ENCODE peak calls at places on chromosomes 4 and X, in six cellular contexts. L is lower leg skin, M is A549, Z is right cardiac atrium, H is fibroblast of the aortic adventitia, O is small intestine. U is an unnamed sample.

GRCh38 chrX:1281511-1281910 is 12.9 kb downstream of the CSF2RA start:
- DNase-seq in L (no peak), M (peak), Z (no peak), H (no peak), O (no peak), U (no peak)

GRCh38 chrX:107731831-107732502 is 43.6 kb downstream of the TSC22D3 start:
- DNase-seq in L (peak), M (peak), Z (peak), H (peak), O (peak), U (peak)

GRCh38 chrX:40260123-40260751 is 162.5 kb upstream of the BCOR start:
- DNase-seq in L (no peak), M (no peak), Z (no peak), H (no peak), O (no peak), U (no peak)

GRCh38 chr4:101081695-101082369 is 265.5 kb downstream of the PPP3CA start:
- DNase-seq in L (no peak), M (no peak), Z (no peak), H (no peak), O (no peak), U (no peak)

GRCh38 chr4:175536852-175537453 is 275.1 kb downstream of the GPM6A start:
- DNase-seq in L (no peak), M (peak), Z (no peak), H (peak), O (peak), U (no peak)

GRCh38 chr4:183249854-183250253 is 70.2 kb downstream of the CLDN22 start:
- DNase-seq in L (no peak), M (peak), Z (no peak), H (peak), O (peak), U (peak)

GRCh38 chrX:429266-429825 is 42.6 kb upstream of the PPP2R3B start:
- DNase-seq in L (no peak), M (no peak), Z (no peak), H (no peak), O (no peak), U (no peak)

GRCh38 chr4:20418865-20419451 is 167.3 kb downstream of the SLIT2 start:
- DNase-seq in L (no peak), M (peak), Z (no peak), H (peak), O (peak), U (no peak)

GRCh38 chrX:87961471-87961870 is 443.9 kb downstream of the KLHL4 start:
- DNase-seq in L (no peak), M (no peak), Z (no peak), H (no peak), O (no peak), U (no peak)

GRCh38 chr4:105979506-105979905 is 84.2 kb downstream of the NPNT start:
- DNase-seq in L (no peak), M (no peak), Z (no peak), H (no peak), O (no peak), U (no peak)

GRCh38 chr4:41305486-41305885 is 48.8 kb downstream of the UCHL1 start:
- DNase-seq in L (no peak), M (no peak), Z (no peak), H (no peak), O (no peak), U (no peak)

GRCh38 chr4:77232653-77233052 is 75.6 kb downstream of the CCNG2 start:
- DNase-seq in L (no peak), M (no peak), Z (no peak), H (peak), O (peak), U (no peak)

GRCh38 chr4:22483551-22483981 is 32.3 kb downstream of the ADGRA3 start:
- DNase-seq in L (no peak), M (no peak), Z (no peak), H (peak), O (no peak), U (no peak)

GRCh38 chr4:88033309-88033708 is 25.9 kb downstream of the PKD2 start:
- DNase-seq in L (no peak), M (peak), Z (no peak), H (peak), O (peak), U (peak)

GRCh38 chr4:150581611-150582010 is 340 bp upstream of the MAB21L2 start:
- DNase-seq in L (no peak), M (no peak), Z (peak), H (peak), O (peak), U (peak)
- H3K4me3 ChIP-seq in L (no peak), M (no peak), Z (no peak), H (no peak), O (no peak), U (peak)

GRCh38 chr4:15676899-15677298 is 4.7 kb upstream of the FAM200B start:
- DNase-seq in L (no peak), M (no peak), Z (no peak), H (no peak), O (no peak), U (no peak)

GRCh38 chr4:15676039-15676438 is 5.6 kb upstream of the FAM200B start:
- DNase-seq in L (no peak), M (no peak), Z (no peak), H (no peak), O (no peak), U (no peak)

GRCh38 chr4:15674926-15675325 is 6.7 kb upstream of the FAM200B start:
- DNase-seq in L (no peak), M (no peak), Z (no peak), H (no peak), O (no peak), U (no peak)

GRCh38 chr4:15673337-15673736 is 8.3 kb upstream of the FAM200B start:
- DNase-seq in L (no peak), M (no peak), Z (no peak), H (no peak), O (no peak), U (no peak)

GRCh38 chr4:15675363-15675762 is 6.3 kb upstream of the FAM200B start:
- DNase-seq in L (no peak), M (no peak), Z (no peak), H (no peak), O (no peak), U (no peak)
- H3K4me3 ChIP-seq in L (no peak), M (no peak), Z (no peak), H (no peak), O (no peak), U (no peak)

DNA sequence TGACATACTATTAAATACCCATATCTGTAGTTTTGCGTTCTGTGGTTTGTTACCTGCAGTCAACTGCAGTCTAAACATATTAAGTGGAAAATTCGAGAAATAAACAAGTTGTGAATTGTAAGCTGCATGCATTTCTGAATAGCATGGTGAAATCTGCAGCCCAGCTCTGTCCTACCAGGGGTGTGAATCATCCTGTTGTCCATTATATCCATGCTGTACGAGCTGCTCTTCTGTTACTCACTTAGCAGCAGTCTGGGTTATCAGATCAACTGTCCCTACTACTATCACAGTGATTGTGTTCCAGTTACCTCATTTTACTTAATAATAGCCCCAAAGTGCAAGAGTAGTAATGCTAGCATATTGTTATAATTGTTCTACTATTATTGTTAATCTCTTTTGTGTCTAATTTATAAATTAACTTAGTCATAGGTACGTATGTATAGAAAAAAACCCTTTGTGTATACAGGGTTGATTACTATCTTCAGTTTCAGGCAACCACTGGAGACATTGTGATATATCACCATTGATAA is 173.7 kb upstream of the FAT4 start:
- DNase-seq in L (no peak), M (no peak), Z (no peak), H (peak), O (no peak), U (peak)
- H3K4me3 ChIP-seq in L (no peak), M (no peak), Z (no peak), H (no peak), O (no peak), U (no peak)

DNA sequence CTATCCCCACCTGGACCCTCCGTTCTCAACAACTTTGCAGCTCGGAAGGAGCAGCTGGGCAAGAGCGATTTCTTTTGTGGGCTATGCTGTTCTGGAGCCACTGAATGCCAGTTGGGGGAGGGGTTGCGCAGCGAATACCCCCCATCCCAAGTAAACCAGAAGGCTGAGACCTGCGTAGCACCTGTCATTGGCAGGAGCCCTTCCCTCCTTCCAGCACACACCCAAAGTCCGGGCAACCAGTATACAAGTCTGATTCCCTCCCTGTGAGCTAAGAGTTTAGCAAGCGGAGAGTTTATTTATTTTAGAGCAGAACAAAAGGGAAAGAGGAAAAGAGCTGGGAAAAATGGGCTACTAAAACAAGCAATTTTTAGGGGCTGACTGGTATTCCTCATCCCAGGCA is 544 bp downstream of the TMEM35A start:
- DNase-seq in L (no peak), M (no peak), Z (no peak), H (peak), O (no peak), U (no peak)
- H3K4me3 ChIP-seq in L (no peak), M (no peak), Z (peak), H (peak), O (no peak), U (no peak)

U was measured in BE2C.